ENCODE peak calls at places on chromosomes 4 and X, in five cellular contexts. F, K, I, D and U are unnamed samples.

GRCh38 chr4:26731342-26731741 is 129.3 kb upstream of the STIM2 start:
- DNase-seq in K (no peak), D (no peak), F (no peak), I (peak), U (no peak)

GRCh38 chr4:25970691-25971427 is 56.8 kb downstream of the SMIM20 start:
- DNase-seq in K (peak), D (no peak), F (no peak), I (no peak), U (no peak)

GRCh38 chr4:149029056-149029651 is 586.9 kb upstream of the NR3C2 start:
- DNase-seq in K (peak), F (no peak), D (no peak), I (no peak), U (no peak)

GRCh38 chr4:336893-337142 is 796 bp upstream of the ZNF141 start:
- DNase-seq in K (no peak), I (no peak), D (no peak), F (no peak), U (no peak)

GRCh38 chrX:47662144-47662657 is 3.2 kb upstream of the UXT start:
- DNase-seq in F (no peak), K (no peak), I (no peak), D (peak), U (peak)

GRCh38 chr4:145847764-145848163 is 90.9 kb downstream of the ZNF827 start:
- DNase-seq in F (no peak), I (no peak), K (no peak), D (no peak), U (no peak)

GRCh38 chr4:92362002-92362401 is 58.2 kb downstream of the GRID2 start:
- DNase-seq in D (no peak), K (no peak), I (no peak), F (no peak), U (no peak)

GRCh38 chrX:39196192-39197102 is 395.2 kb downstream of the MID1IP1 start:
- DNase-seq in D (no peak), K (peak), I (peak), F (no peak), U (no peak)

GRCh38 chr4:31360786-31361185 is 640.6 kb downstream of the PCDH7 start:
- DNase-seq in K (no peak), F (no peak), D (no peak), I (no peak), U (peak)

GRCh38 chr4:48939785-48940184 is 33.2 kb upstream of the OCIAD2 start:
- DNase-seq in I (no peak), F (no peak), K (no peak), D (no peak), U (no peak)

GRCh38 chr4:146398404-146398803 is 123.3 kb downstream of the SLC10A7 start:
- DNase-seq in F (no peak), K (no peak), I (no peak), D (no peak), U (peak)

GRCh38 chr4:8378101-8378724 is 62.3 kb downstream of the ACOX3 start:
- DNase-seq in F (no peak), D (no peak), K (no peak), I (no peak), U (no peak)

GRCh38 chr4:4321951-4322688 is 32.1 kb downstream of the ZBTB49 start:
- DNase-seq in D (no peak), I (no peak), K (no peak), F (no peak), U (no peak)

GRCh38 chr4:34920032-34920431 is 1324.3 kb downstream of the ARAP2 start:
- DNase-seq in F (no peak), K (no peak), D (no peak), I (no peak), U (no peak)

GRCh38 chrX:28586291-28586690 is 955 bp upstream of the IL1RAPL1 start:
- DNase-seq in K (no peak), I (no peak), D (peak), F (no peak), U (no peak)

GRCh38 chrX:15939737-15940136 is 85.1 kb upstream of the AP1S2 start:
- DNase-seq in F (no peak), D (no peak), I (peak), K (no peak), U (no peak)

GRCh38 chr4:59339631-59340030 is 1860.5 kb upstream of the ADGRL3 start:
- DNase-seq in D (no peak), I (no peak), F (no peak), K (no peak), U (no peak)

GRCh38 chr4:169439244-169439643 is 168.5 kb upstream of the SH3RF1 start:
- DNase-seq in D (no peak), F (no peak), K (no peak), I (peak), U (no peak)

GRCh38 chrX:31894152-31894551 is 822.3 kb upstream of the FTHL17 start:
- DNase-seq in F (no peak), K (no peak), I (no peak), D (no peak), U (no peak)

GRCh38 chr4:72997409-72997808 is 72.1 kb downstream of the COX18 start:
- DNase-seq in K (no peak), F (no peak), I (no peak), D (no peak), U (no peak)

GRCh38 chr4:82624819-82625218 is 63.0 kb upstream of the TMEM150C start:
- DNase-seq in F (no peak), K (no peak), I (no peak), D (no peak), U (no peak)

GRCh38 chr4:101667348-101667747 is 123.2 kb upstream of the BANK1 start:
- DNase-seq in F (no peak), I (no peak), D (no peak), K (no peak), U (no peak)

GRCh38 chr4:15368906-15369305 is 58.9 kb upstream of the C1QTNF7 start:
- DNase-seq in D (no peak), I (no peak), F (no peak), K (no peak), U (no peak)

GRCh38 chr4:20195071-20195885 is 56.4 kb upstream of the SLIT2 start:
- DNase-seq in K (no peak), F (no peak), D (no peak), I (no peak), U (no peak)

GRCh38 chr4:37976513-37976912 is 16.3 kb downstream of the PTTG2 start:
- DNase-seq in F (no peak), K (no peak), D (no peak), I (no peak), U (no peak)

DNA sequence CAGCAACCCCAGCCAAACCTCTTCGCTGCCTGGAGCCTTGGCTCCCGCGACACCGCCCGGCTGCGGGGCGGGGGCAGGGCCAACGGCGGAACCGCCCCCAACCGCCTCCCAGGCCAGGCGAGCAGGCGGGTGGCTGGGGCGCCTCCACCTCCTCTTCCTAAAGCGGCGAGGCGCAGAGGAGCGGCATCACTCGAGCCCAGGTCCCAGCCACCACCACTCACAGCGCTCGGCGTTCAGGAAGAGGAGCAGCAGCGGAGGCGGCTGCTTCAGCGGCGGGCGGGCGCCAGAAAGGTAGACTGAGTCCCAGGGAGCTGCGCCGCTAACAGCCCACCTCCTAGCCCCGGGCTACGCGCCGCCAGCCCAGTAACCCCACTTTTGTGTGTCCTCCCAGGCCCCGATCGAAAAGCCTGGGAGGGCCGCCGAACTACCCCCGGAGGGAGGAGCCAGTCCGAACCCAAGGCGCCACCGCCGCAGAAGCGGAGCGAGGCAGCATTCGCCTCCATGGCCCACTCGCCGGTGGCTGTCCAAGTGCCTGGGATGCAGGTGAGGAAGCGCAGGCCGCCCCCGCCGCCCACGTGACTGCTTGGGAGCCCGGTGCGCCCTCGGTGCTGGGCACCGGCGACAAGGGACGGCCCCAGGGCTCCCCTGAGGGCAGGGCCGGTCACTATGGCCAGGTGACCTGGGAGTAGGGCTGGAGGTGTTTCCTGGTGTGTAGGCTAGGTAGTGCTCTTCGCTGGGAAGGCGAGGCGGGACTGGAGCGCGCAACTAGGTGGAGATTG is at the start of gene STK26:
- DNase-seq in F (peak), I (peak), D (peak), K (peak), U (peak)
- TF ChIP-seq CTCF in F (no peak), I (no peak), D (no peak), K (no peak), U (no peak)

GRCh38 chr4:13907255-13907751 is 279.8 kb upstream of the BOD1L1 start:
- DNase-seq in I (no peak), K (no peak), F (no peak), D (no peak), U (peak)
- TF ChIP-seq CTCF in I (no peak), K (no peak), F (peak), D (no peak), U (peak)

GRCh38 chr4:22901631-22902030 is 208.9 kb downstream of the GBA3 start:
- DNase-seq in D (no peak), F (no peak), K (no peak), I (no peak), U (no peak)
- TF ChIP-seq CTCF in D (no peak), F (no peak), K (no peak), I (no peak), U (no peak)

GRCh38 chr4:80360102-80360501 is 24.6 kb downstream of the CFAP299 start:
- DNase-seq in F (no peak), D (no peak), K (no peak), I (no peak), U (no peak)

GRCh38 chr4:80365928-80366327 is 30.4 kb downstream of the CFAP299 start:
- DNase-seq in I (peak), F (peak), K (peak), D (no peak), U (peak)

GRCh38 chr4:80360900-80361299 is 25.4 kb downstream of the CFAP299 start:
- DNase-seq in D (no peak), I (no peak), K (no peak), F (no peak), U (no peak)

GRCh38 chr4:80362578-80363181 is 27.1 kb downstream of the CFAP299 start:
- DNase-seq in D (no peak), F (peak), K (no peak), I (peak), U (no peak)

GRCh38 chr4:80361329-80361900 is 25.9 kb downstream of the CFAP299 start:
- DNase-seq in I (peak), F (peak), K (no peak), D (no peak), U (no peak)
- TF ChIP-seq CTCF in I (no peak), F (peak), K (peak), D (peak), U (peak)

DNA sequence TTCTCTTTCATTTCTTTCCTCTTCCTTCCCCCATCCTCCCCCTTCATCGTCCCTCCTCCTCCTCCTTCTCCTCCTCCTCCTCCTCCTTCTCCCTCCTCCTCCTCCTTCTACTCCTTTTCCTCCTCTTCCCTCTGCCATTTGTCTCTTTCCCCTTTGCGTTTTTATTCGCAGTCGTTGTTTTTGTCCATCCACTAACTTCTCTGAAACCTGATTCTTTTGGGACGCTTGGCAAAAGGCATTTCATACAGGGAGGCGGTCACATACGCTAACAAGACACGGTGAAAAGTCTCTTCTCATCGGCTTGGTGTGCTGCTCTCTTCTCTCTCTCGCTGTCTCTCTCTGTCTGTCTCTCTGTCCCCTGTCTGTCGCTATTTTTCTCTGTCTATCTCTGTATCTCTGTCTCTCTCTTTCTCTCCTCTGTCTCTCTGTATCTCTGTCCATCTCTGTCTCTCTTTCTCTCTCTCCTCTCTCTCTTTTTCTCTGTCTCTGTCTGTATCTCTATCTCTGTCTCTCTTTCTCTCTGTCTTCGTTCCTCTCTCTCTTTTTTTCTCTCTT is 5.4 kb upstream of the SHOX start:
- DNase-seq in F (no peak), D (no peak), I (no peak), K (no peak), U (peak)
- TF ChIP-seq CTCF in F (no peak), D (no peak), I (no peak), K (no peak), U (no peak)

DNA sequence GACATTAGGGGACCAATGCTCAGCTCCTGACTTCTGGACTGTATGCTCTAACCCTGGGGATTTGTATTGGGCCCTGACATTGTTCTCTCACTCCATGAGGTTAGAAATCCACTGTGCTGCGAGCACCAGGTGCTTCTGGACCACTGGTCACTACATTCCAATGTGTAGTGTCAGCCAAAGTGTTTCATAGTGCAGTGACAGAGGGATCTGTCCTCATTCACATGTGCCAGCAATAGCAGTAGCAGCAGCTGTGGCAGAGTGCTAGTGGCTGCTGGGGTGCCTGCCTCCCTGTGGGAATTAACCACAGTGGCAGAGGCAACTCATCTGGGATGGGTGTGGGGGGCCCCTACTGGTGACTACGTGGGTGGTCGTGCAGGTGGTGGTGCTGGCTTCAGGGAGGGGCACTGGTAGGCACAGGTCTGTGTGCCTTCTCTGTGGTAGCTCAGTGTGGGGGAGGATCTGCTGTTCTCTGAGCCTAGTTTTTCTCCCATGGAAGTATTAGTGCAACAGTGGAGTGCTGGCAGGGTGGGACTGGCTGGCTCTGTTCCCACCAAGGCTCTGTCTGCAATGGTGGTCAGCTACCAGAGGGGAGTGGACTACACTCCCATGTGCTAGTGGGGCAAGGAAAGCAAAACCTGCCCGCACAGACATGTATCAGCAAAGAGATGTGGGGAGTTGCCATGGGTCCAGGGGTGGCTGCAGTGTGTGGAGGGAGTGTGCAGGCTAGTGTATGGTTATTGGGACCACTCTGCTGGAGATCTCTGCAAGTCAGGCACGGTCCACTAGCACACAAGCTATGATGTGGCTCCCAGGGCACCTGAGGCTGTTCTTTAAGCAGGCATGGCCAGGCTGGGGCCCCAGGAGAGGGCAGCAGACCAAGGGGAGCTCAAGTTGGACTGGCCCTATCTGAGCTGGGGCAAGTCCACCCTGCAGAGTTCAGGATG is 78.5 kb downstream of the SCLT1 start:
- DNase-seq in D (no peak), K (no peak), F (no peak), I (no peak), U (no peak)
- TF ChIP-seq CTCF in D (no peak), K (no peak), F (no peak), I (no peak), U (no peak)

DNA sequence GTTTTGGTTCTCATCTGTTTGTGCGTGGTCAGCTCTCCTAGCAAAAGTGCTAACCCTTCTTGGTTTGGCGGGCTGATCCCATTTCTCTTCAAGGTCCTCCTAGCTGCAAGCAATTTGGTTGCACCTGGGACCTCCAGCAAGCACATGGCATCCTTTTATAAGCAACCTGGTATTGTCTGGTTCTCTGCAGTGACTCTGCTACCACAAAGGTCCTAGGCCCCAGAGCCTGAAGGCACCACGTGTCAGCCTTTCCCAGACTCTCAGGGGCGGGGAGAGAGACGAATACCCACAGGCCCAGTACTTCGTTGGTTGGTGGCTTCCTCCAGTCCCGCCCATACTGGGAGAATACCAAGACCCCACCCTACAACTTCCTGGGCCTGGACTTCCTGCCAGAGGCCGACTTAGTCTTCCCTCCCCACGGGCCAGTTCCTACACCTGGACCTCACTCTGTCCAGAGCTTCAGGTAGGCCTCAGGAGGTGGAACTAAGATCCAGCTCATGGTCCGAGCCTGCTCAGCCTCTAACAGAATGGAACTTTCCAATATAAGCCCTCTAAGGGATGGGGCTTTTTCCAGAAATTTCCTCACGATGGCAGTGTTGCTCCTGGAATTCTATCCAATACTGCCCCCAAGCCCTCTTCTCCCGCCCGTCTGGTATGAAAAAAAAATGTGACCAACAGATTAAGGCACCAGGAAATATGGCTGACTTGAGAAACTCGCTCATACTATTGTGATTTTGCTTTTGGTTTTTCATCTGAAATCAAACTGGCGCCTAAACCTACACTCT is 192.5 kb upstream of the STK26 start:
- DNase-seq in F (peak), I (no peak), K (peak), D (peak), U (peak)
- TF ChIP-seq CTCF in F (peak), I (no peak), K (peak), D (peak), U (peak)